ENCODE peak calls at places on chromosomes 2 and 18, in four cellular contexts. One of them, this sample, is unnamed. For H3K4me1, the result is how much of the 10 kb centered on the place peaks cover.

GRCh38 chr2:239951825-239952224 is 73.3 kb downstream of the NDUFA10 start:
- DNase-seq in GM12878: no peak
- DNase-seq in K562: no peak
- DNase-seq in HepG2: no peak
- DNase-seq in this sample: no peak

GRCh38 chr2:122528958-122529670 is 773.7 kb downstream of the TSN start:
- DNase-seq in GM12878: no peak
- DNase-seq in K562: no peak
- DNase-seq in HepG2: no peak
- DNase-seq in this sample: no peak

GRCh38 chr2:8488001-8488738 is 193.7 kb upstream of the ID2 start:
- DNase-seq in GM12878: peak
- DNase-seq in K562: no peak
- DNase-seq in HepG2: no peak
- DNase-seq in this sample: no peak

GRCh38 chr2:43224571-43225092 is 1.8 kb downstream of the ZFP36L2 start:
- DNase-seq in GM12878: no peak
- DNase-seq in K562: peak
- DNase-seq in HepG2: no peak
- DNase-seq in this sample: peak

GRCh38 chr2:127326289-127326945 is 32.5 kb upstream of the ERCC3 start:
- DNase-seq in GM12878: no peak
- DNase-seq in K562: no peak
- DNase-seq in HepG2: peak
- DNase-seq in this sample: no peak

GRCh38 chr2:45027051-45027450 is 17.8 kb upstream of the SIX2 start:
- DNase-seq in GM12878: no peak
- DNase-seq in K562: no peak
- DNase-seq in HepG2: no peak
- DNase-seq in this sample: no peak

GRCh38 chr18:76960528-76961035 is 138.2 kb downstream of the ZNF236 start:
- DNase-seq in GM12878: no peak
- DNase-seq in K562: no peak
- DNase-seq in HepG2: no peak
- DNase-seq in this sample: no peak

GRCh38 chr2:160062283-160063005 is at the start of gene PLA2R1:
- DNase-seq in GM12878: no peak
- DNase-seq in K562: no peak
- DNase-seq in HepG2: no peak
- DNase-seq in this sample: no peak

GRCh38 chr2:30565860-30566358 is 118.9 kb downstream of the LCLAT1 start:
- DNase-seq in GM12878: no peak
- DNase-seq in K562: no peak
- DNase-seq in HepG2: no peak
- DNase-seq in this sample: no peak

DNA sequence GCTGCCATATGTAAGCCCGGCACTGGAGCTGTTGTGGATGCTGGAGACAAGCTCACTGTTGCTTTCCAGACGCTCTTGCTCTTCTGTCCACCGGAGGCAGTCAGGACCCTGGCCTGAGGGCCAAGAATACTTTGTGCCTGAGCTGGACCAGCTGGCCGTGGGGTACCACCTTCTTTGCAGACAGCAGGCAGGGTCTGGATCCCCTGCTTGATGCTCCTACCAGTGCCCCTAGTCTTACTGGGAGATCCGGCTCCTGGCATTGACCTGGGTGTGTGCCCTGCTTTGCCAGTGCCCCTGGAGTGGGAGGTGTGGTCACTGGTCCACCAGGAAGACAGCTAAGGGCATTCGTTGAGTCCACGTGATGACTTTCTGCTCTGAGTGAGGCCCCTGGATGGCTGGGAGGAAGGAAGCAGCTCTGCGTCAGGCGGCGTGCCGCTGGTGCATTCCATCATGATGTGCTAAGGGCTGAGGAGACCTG is 59.3 kb downstream of the LRRFIP1 start:
- DNase-seq in GM12878: no peak
- DNase-seq in K562: no peak
- DNase-seq in HepG2: peak
- DNase-seq in this sample: no peak
- TF ChIP-seq FOXM1 in GM12878: no peak
- TF ChIP-seq FOXM1 in K562: no peak
- TF ChIP-seq FOXM1 in HepG2: no peak
- TF ChIP-seq FOXM1 in this sample: no peak

DNA sequence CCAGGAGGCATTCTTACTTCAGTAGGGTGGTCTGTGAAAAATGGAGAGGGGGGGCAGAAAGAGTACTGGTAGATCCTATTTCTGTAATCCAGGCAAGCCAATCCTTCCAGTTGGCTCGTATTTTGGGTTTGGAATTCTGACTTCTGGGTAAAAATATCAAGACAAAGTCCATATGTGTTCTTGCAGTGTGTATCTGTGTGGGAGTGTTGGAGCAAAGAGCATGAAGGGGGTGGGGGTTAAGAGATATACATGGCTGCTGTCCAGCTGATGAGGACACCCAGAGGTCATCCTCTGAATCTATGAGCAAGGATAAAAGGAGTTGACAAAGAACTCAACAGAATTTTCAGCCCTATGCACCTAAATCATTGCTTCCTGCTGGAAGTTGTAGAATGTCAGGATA is 375.8 kb upstream of the PIK3C3 start:
- DNase-seq in GM12878: no peak
- DNase-seq in K562: no peak
- DNase-seq in HepG2: peak
- DNase-seq in this sample: no peak
- TF ChIP-seq NFIC in GM12878: no peak
- TF ChIP-seq NFIC in K562: no peak
- TF ChIP-seq NFIC in HepG2: no peak
- TF ChIP-seq NFIC in this sample: no peak

GRCh38 chr18:48852792-48853191 is 98.0 kb downstream of the SMAD7 start:
- DNase-seq in GM12878: no peak
- DNase-seq in K562: no peak
- DNase-seq in HepG2: no peak
- DNase-seq in this sample: no peak
- H3K4me1 ChIP-seq in GM12878: under half
- H3K4me1 ChIP-seq in K562: under half
- H3K4me1 ChIP-seq in HepG2: under half
- H3K4me1 ChIP-seq in this sample: half or more

GRCh38 chr2:195779491-195779890 is 122.5 kb downstream of the SLC39A10 start:
- DNase-seq in GM12878: no peak
- DNase-seq in K562: no peak
- DNase-seq in HepG2: no peak
- DNase-seq in this sample: no peak
- TF ChIP-seq FOXM1 in GM12878: no peak
- TF ChIP-seq FOXM1 in K562: no peak
- TF ChIP-seq FOXM1 in HepG2: no peak
- TF ChIP-seq FOXM1 in this sample: no peak

DNA sequence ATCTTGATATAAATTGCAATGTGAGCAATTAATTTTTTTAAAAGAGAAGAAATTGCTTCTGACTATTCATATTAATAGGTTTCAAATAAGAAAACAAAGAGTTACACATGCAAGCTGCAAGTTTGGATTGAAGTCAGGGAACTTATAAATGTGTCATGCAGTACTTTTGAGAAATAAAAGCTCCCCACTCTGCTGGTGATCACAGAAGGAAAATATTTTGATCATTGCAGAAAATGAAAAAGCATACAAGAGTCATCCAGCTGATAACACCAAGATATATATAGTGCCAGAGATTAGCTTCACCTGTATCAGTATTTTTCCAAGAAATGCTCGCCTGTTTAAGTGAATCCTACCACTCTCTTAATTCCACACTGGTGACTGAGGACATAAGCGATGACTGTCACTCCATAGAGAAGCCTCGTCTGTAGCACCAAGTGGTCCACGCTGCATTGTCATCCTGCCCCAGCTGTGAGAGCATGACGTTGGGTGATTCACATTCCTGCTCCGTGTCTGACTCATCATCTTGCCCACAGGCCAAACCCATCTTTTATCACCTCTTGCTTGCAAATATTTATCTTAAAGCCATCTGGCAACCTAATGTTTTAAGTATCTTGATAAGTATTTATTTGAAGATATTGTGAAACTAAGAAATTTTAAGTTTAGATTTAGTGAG is 178.0 kb downstream of the ASXL3 start:
- DNase-seq in GM12878: no peak
- DNase-seq in K562: no peak
- DNase-seq in HepG2: no peak
- DNase-seq in this sample: no peak
- TF ChIP-seq NFIC in GM12878: no peak
- TF ChIP-seq NFIC in K562: no peak
- TF ChIP-seq NFIC in HepG2: no peak
- TF ChIP-seq NFIC in this sample: no peak

GRCh38 chr2:47064076-47064475 is 91.0 kb downstream of the STPG4 start:
- DNase-seq in GM12878: no peak
- DNase-seq in K562: no peak
- DNase-seq in HepG2: no peak
- DNase-seq in this sample: no peak

GRCh38 chr2:47060652-47061170 is 94.4 kb downstream of the STPG4 start:
- DNase-seq in GM12878: no peak
- DNase-seq in K562: no peak
- DNase-seq in HepG2: no peak
- DNase-seq in this sample: no peak

GRCh38 chr2:47063159-47063930 is 91.8 kb downstream of the STPG4 start:
- DNase-seq in GM12878: no peak
- DNase-seq in K562: no peak
- DNase-seq in HepG2: no peak
- DNase-seq in this sample: no peak

GRCh38 chr2:47061989-47062678 is 93.0 kb downstream of the STPG4 start:
- DNase-seq in GM12878: no peak
- DNase-seq in K562: no peak
- DNase-seq in HepG2: no peak
- DNase-seq in this sample: peak

GRCh38 chr2:47062721-47063120 is 92.4 kb downstream of the STPG4 start:
- DNase-seq in GM12878: no peak
- DNase-seq in K562: no peak
- DNase-seq in HepG2: no peak
- DNase-seq in this sample: peak
- H3K4me1 ChIP-seq in GM12878: under half
- H3K4me1 ChIP-seq in K562: under half
- H3K4me1 ChIP-seq in HepG2: under half
- H3K4me1 ChIP-seq in this sample: under half

GRCh38 chr2:98870516-98871158 is 65.4 kb downstream of the CRACDL start:
- DNase-seq in GM12878: no peak
- DNase-seq in K562: no peak
- DNase-seq in HepG2: no peak
- DNase-seq in this sample: no peak

GRCh38 chr2:98869272-98869641 is 66.8 kb downstream of the CRACDL start:
- DNase-seq in GM12878: no peak
- DNase-seq in K562: no peak
- DNase-seq in HepG2: peak
- DNase-seq in this sample: no peak

GRCh38 chr2:98871506-98871905 is 64.5 kb downstream of the CRACDL start:
- DNase-seq in GM12878: no peak
- DNase-seq in K562: no peak
- DNase-seq in HepG2: no peak
- DNase-seq in this sample: no peak

GRCh38 chr2:98868548-98869271 is 67.3 kb downstream of the CRACDL start:
- DNase-seq in GM12878: no peak
- DNase-seq in K562: no peak
- DNase-seq in HepG2: peak
- DNase-seq in this sample: no peak

GRCh38 chr2:98869868-98870267 is 66.2 kb downstream of the CRACDL start:
- DNase-seq in GM12878: no peak
- DNase-seq in K562: no peak
- DNase-seq in HepG2: no peak
- DNase-seq in this sample: no peak
- TF ChIP-seq FOXM1 in GM12878: no peak
- TF ChIP-seq FOXM1 in K562: no peak
- TF ChIP-seq FOXM1 in HepG2: no peak
- TF ChIP-seq FOXM1 in this sample: no peak